ENCODE peak calls at places on chromosomes 4 and X, in four cellular contexts. H is K562, J is GM12878, O is HepG2. S is an unnamed sample.

GRCh38 chrX:77742788-77743476 is 43.1 kb downstream of the ATRX start:
- DNase-seq in H (no peak), J (no peak), O (no peak), S (no peak)

GRCh38 chr4:41256131-41256739 is 493 bp upstream of the UCHL1 start:
- DNase-seq in H (no peak), J (no peak), O (no peak), S (no peak)

GRCh38 chr4:138310991-138311390 is 68.8 kb upstream of the SLC7A11 start:
- DNase-seq in H (no peak), J (no peak), O (no peak), S (no peak)

GRCh38 chrX:10496345-10496965 is 123.9 kb downstream of the MID1 start:
- DNase-seq in H (no peak), J (no peak), O (no peak), S (no peak)

GRCh38 chr4:10664408-10664807 is 20.2 kb downstream of the CLNK start:
- DNase-seq in H (no peak), J (no peak), O (no peak), S (no peak)

GRCh38 chr4:149183638-149184037 is 632.0 kb downstream of the IQCM start:
- DNase-seq in H (no peak), J (no peak), O (no peak), S (no peak)

GRCh38 chr4:37732787-37733186 is 46.6 kb upstream of the RELL1 start:
- DNase-seq in H (no peak), J (no peak), O (no peak), S (no peak)

GRCh38 chr4:112284166-112284565 is 1.5 kb downstream of the TIFA start:
- DNase-seq in H (peak; percentile 12), J (no peak), O (no peak), S (no peak)

GRCh38 chr4:140018931-140019618 is 134.9 kb downstream of the MAML3 start:
- DNase-seq in H (no peak), J (no peak), O (peak; percentile 6), S (peak; percentile 19)

GRCh38 chr4:109631709-109632108 is 71.5 kb downstream of the CASP6 start:
- DNase-seq in H (no peak), J (no peak), O (no peak), S (no peak)

GRCh38 chr4:80197132-80197573 is at the start of gene PRDM8:
- DNase-seq in H (no peak), J (no peak), O (no peak), S (no peak)

GRCh38 chr4:3285558-3286334 is 7.1 kb upstream of the RGS12 start:
- DNase-seq in H (no peak), J (no peak), O (peak; percentile 56), S (no peak)

GRCh38 chr4:118586357-118586790 is 98.8 kb upstream of the METTL14 start:
- DNase-seq in H (peak; percentile 45), J (no peak), O (no peak), S (no peak)

GRCh38 chr4:10289534-10289899 is 167.7 kb downstream of the ZNF518B start:
- DNase-seq in H (no peak), J (no peak), O (no peak), S (no peak)

GRCh38 chr4:89722517-89722916 is 114.4 kb downstream of the SNCA start:
- DNase-seq in H (no peak), J (no peak), O (no peak), S (no peak)

GRCh38 chrX:418927-419729 is 32.4 kb upstream of the PPP2R3B start:
- DNase-seq in H (no peak), J (no peak), O (no peak), S (no peak)
- TF ChIP-seq ZBTB33 in H (no peak), J (no peak), O (no peak), S (no peak)

GRCh38 chr4:1855334-1856070 is 454 bp downstream of the LETM1 start:
- DNase-seq in H (peak; percentile 42), J (no peak), O (no peak), S (no peak)
- TF ChIP-seq SIN3A in H (peak; percentile 93), J (peak; percentile 23), O (no peak), S (no peak)

GRCh38 chr4:1409079-1409805 is 3.0 kb upstream of the NKX1-1 start:
- DNase-seq in H (no peak), J (no peak), O (no peak), S (no peak)

GRCh38 chr4:1409806-1410425 is 3.7 kb upstream of the NKX1-1 start:
- DNase-seq in H (no peak), J (no peak), O (no peak), S (no peak)

GRCh38 chr4:1412376-1413220 is 6.4 kb upstream of the NKX1-1 start:
- DNase-seq in H (no peak), J (no peak), O (no peak), S (no peak)

GRCh38 chr4:1411436-1412375 is 5.5 kb upstream of the NKX1-1 start:
- DNase-seq in H (no peak), J (no peak), O (no peak), S (no peak)

DNA sequence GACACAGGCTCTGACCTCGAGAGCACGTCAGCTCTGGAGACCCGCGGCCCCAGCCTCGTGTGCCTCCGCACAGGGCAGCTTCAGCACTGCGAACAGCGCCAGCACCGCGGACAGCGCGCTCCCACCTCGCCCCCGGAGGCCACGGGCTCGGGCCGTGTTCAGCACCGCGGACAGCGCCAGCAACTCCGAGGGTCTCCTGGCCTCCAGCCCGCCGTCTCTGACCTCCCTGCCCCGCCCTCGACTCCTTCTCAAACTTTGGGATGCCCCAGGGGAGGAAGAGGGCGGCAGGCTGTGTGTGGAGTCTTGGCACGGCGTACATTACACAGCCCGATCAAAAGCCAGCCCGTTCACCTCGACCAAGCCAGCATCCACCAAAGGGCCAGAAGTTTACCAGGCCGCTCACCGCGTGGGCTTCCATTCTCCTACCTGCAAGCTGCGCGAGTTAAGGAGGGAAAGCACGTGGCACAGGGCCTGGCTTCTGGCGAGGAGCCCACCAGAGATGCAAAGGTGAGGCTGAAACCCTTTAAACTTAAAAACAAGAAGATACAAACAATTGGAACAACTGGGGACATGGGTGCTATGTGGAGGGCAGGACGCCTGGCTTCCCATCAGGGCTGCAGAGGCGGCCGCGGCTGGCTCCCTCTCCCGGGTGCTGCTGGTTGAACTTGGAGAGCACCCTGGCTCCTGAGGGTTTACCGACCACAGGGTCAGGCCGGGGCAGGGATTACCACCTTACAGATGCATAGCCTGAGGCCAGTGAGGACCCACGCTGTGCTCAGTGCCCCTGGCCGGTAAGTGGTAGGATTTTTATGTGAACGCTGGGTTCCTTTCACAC is 4.5 kb upstream of the NKX1-1 start:
- DNase-seq in H (peak; percentile 84), J (no peak), O (peak; percentile 15), S (no peak)
- TF ChIP-seq SP1 in H (peak; percentile 95), J (no peak), O (peak; percentile 93), S (no peak)

GRCh38 chrX:11665144-11666040 is at the start of gene ARHGAP6:
- DNase-seq in H (no peak), J (no peak), O (no peak), S (no peak)
- TF ChIP-seq ZBTB33 in H (no peak), J (no peak), O (no peak), S (no peak)